ENCODE peak calls at places on chromosome 16, in six cellular contexts. One of them, this sample, is unnamed.

GRCh38 chr16:86248325-86248905 is 261.9 kb upstream of the FOXF1 start:
- DNase-seq in NCI-H2029: no peak
- DNase-seq in MCF 10A: no peak
- DNase-seq in breast epithelium: no peak
- DNase-seq in testis: no peak
- DNase-seq in uterus: no peak
- DNase-seq in this sample: no peak

GRCh38 chr16:20897253-20897896 is 2.8 kb downstream of the DCUN1D3 start:
- DNase-seq in uterus: no peak
- DNase-seq in NCI-H2029: no peak
- DNase-seq in MCF 10A: peak; percentile 74
- DNase-seq in breast epithelium: no peak
- DNase-seq in testis: no peak
- DNase-seq in this sample: no peak

GRCh38 chr16:22071352-22071923 is 20.9 kb upstream of the VWA3A start:
- DNase-seq in MCF 10A: no peak
- DNase-seq in testis: no peak
- DNase-seq in NCI-H2029: no peak
- DNase-seq in breast epithelium: no peak
- DNase-seq in uterus: no peak
- DNase-seq in this sample: no peak

GRCh38 chr16:66416981-66417700 is 10.0 kb upstream of the BEAN1 start:
- DNase-seq in uterus: no peak
- DNase-seq in testis: no peak
- DNase-seq in NCI-H2029: no peak
- DNase-seq in MCF 10A: no peak
- DNase-seq in breast epithelium: no peak
- DNase-seq in this sample: no peak

GRCh38 chr16:21265104-21265825 is 12.8 kb downstream of the CRYM start:
- DNase-seq in testis: no peak
- DNase-seq in MCF 10A: peak; percentile 9
- DNase-seq in breast epithelium: no peak
- DNase-seq in NCI-H2029: peak; percentile 84
- DNase-seq in uterus: no peak
- DNase-seq in this sample: peak; percentile 94

GRCh38 chr16:3659200-3659599 is 4.7 kb downstream of the DNASE1 start:
- DNase-seq in testis: no peak
- DNase-seq in breast epithelium: no peak
- DNase-seq in NCI-H2029: no peak
- DNase-seq in uterus: no peak
- DNase-seq in MCF 10A: peak; percentile 45
- DNase-seq in this sample: no peak

GRCh38 chr16:55832788-55833583 is at the start of gene CES1:
- DNase-seq in uterus: no peak
- DNase-seq in testis: peak; percentile 24
- DNase-seq in NCI-H2029: no peak
- DNase-seq in breast epithelium: peak; percentile 35
- DNase-seq in MCF 10A: no peak
- DNase-seq in this sample: no peak

GRCh38 chr16:3625911-3626732 is 14.7 kb upstream of the SLX4 start:
- DNase-seq in MCF 10A: no peak
- DNase-seq in uterus: no peak
- DNase-seq in NCI-H2029: no peak
- DNase-seq in testis: no peak
- DNase-seq in breast epithelium: no peak
- DNase-seq in this sample: no peak

GRCh38 chr16:54430491-54431030 is 144.0 kb upstream of the IRX3 start:
- DNase-seq in testis: no peak
- DNase-seq in NCI-H2029: no peak
- DNase-seq in uterus: no peak
- DNase-seq in MCF 10A: no peak
- DNase-seq in breast epithelium: no peak
- DNase-seq in this sample: peak; percentile 54

GRCh38 chr16:324451-325334 is 27.8 kb downstream of the AXIN1 start:
- DNase-seq in NCI-H2029: no peak
- DNase-seq in testis: no peak
- DNase-seq in MCF 10A: no peak
- DNase-seq in breast epithelium: no peak
- DNase-seq in uterus: no peak
- DNase-seq in this sample: no peak

GRCh38 chr16:22075043-22075757 is 17.1 kb upstream of the VWA3A start:
- DNase-seq in MCF 10A: no peak
- DNase-seq in NCI-H2029: no peak
- DNase-seq in uterus: no peak
- DNase-seq in testis: no peak
- DNase-seq in breast epithelium: no peak
- DNase-seq in this sample: peak; percentile 24

GRCh38 chr16:71441348-71441781 is 489 bp downstream of the TLE7 start:
- DNase-seq in testis: peak; percentile 55
- DNase-seq in breast epithelium: no peak
- DNase-seq in uterus: no peak
- DNase-seq in MCF 10A: no peak
- DNase-seq in NCI-H2029: no peak
- DNase-seq in this sample: no peak

GRCh38 chr16:20799599-20799998 is 6.7 kb downstream of the ERI2 start:
- DNase-seq in breast epithelium: no peak
- DNase-seq in testis: no peak
- DNase-seq in MCF 10A: peak; percentile 34
- DNase-seq in NCI-H2029: no peak
- DNase-seq in uterus: no peak
- DNase-seq in this sample: no peak

GRCh38 chr16:29663020-29663828 is at the start of gene SPN:
- DNase-seq in uterus: no peak
- DNase-seq in testis: no peak
- DNase-seq in breast epithelium: no peak
- DNase-seq in NCI-H2029: no peak
- DNase-seq in MCF 10A: no peak
- DNase-seq in this sample: no peak

GRCh38 chr16:68128577-68129305 is 43.6 kb downstream of the NFATC3 start:
- DNase-seq in MCF 10A: peak; percentile 51
- DNase-seq in uterus: no peak
- DNase-seq in NCI-H2029: peak; percentile 17
- DNase-seq in testis: no peak
- DNase-seq in breast epithelium: no peak
- DNase-seq in this sample: no peak

GRCh38 chr16:87974190-87974589 is 23.0 kb downstream of the BANP start:
- DNase-seq in MCF 10A: no peak
- DNase-seq in uterus: no peak
- DNase-seq in testis: no peak
- DNase-seq in NCI-H2029: no peak
- DNase-seq in breast epithelium: no peak
- DNase-seq in this sample: no peak

GRCh38 chr16:27444015-27444414 is 42.0 kb downstream of the IL21R start:
- DNase-seq in testis: no peak
- DNase-seq in NCI-H2029: no peak
- DNase-seq in uterus: no peak
- DNase-seq in breast epithelium: no peak
- DNase-seq in MCF 10A: no peak
- DNase-seq in this sample: peak; percentile 60

GRCh38 chr16:65519402-65519801 is 397.5 kb upstream of the CDH11 start:
- DNase-seq in testis: no peak
- DNase-seq in uterus: no peak
- DNase-seq in NCI-H2029: no peak
- DNase-seq in MCF 10A: no peak
- DNase-seq in breast epithelium: no peak
- DNase-seq in this sample: no peak

GRCh38 chr16:13109171-13109570 is 207.8 kb downstream of the SHISA9 start:
- DNase-seq in testis: no peak
- DNase-seq in breast epithelium: no peak
- DNase-seq in NCI-H2029: no peak
- DNase-seq in uterus: no peak
- DNase-seq in MCF 10A: no peak
- DNase-seq in this sample: no peak

GRCh38 chr16:85715169-85716015 is 26.6 kb upstream of the GINS2 start:
- DNase-seq in NCI-H2029: peak; percentile 45
- DNase-seq in MCF 10A: no peak
- DNase-seq in testis: no peak
- DNase-seq in breast epithelium: peak; percentile 69
- DNase-seq in uterus: no peak
- DNase-seq in this sample: no peak

GRCh38 chr16:89749637-89750036 is 28.3 kb downstream of the ZNF276 start:
- DNase-seq in uterus: no peak
- DNase-seq in breast epithelium: no peak
- DNase-seq in NCI-H2029: no peak
- DNase-seq in MCF 10A: no peak
- DNase-seq in testis: no peak
- DNase-seq in this sample: no peak

This sample was measured in MG63.